ENCODE peak calls at places on chromosomes 12 and 14, in ten cellular contexts. D, M, C, T, Q, F, U, J, G and H are unnamed samples.

GRCh38 chr14:35384386-35385041 is 20.0 kb downstream of the NFKBIA start:
- DNase-seq in F (peak), T (peak), J (no peak), D (peak), M (peak), U (no peak), G (no peak), C (no peak), Q (no peak), H (no peak)

GRCh38 chr12:116294464-116295002 is 17.0 kb upstream of the MED13L start:
- DNase-seq in D (no peak), C (no peak), T (no peak), G (no peak), U (no peak), J (no peak), Q (peak), M (no peak), F (no peak), H (no peak)

GRCh38 chr12:25135531-25136154 is 59.3 kb downstream of the DNAI7 start:
- DNase-seq in Q (no peak), D (no peak), G (no peak), M (peak), U (no peak), T (peak), F (no peak), C (peak), J (no peak), H (no peak)

GRCh38 chr14:96297000-96297399 is 41.0 kb downstream of the BDKRB1 start:
- DNase-seq in C (no peak), T (no peak), J (no peak), Q (peak), D (no peak), G (no peak), M (peak), F (peak), U (no peak), H (no peak)

GRCh38 chr12:109999983-110000505 is 814 bp downstream of the ANKRD13A start:
- DNase-seq in T (no peak), U (no peak), C (no peak), F (peak), M (peak), J (no peak), G (no peak), Q (peak), D (peak), H (no peak)

GRCh38 chr14:94599656-94600004 is 12.6 kb upstream of the SERPINA3 start:
- DNase-seq in F (no peak), C (no peak), D (no peak), G (no peak), T (no peak), M (peak), J (no peak), Q (no peak), U (no peak), H (no peak)

GRCh38 chr12:91326043-91327027 is 143.7 kb upstream of the DCN start:
- DNase-seq in T (peak), Q (peak), J (no peak), U (peak), G (peak), M (peak), F (peak), C (peak), D (peak), H (no peak)

GRCh38 chr12:30824311-30824710 is 69.6 kb upstream of the CAPRIN2 start:
- DNase-seq in G (no peak), C (no peak), F (no peak), Q (no peak), U (no peak), J (no peak), M (no peak), D (no peak), T (no peak), H (no peak)

GRCh38 chr12:65518771-65519170 is 240.3 kb downstream of the MSRB3 start:
- DNase-seq in G (no peak), T (no peak), U (no peak), J (no peak), D (no peak), C (no peak), M (no peak), Q (no peak), F (peak), H (no peak)

GRCh38 chr14:26394114-26394855 is 203.5 kb downstream of the NOVA1 start:
- DNase-seq in M (peak), C (no peak), U (no peak), T (peak), F (peak), D (peak), J (no peak), Q (peak), G (no peak), H (no peak)

GRCh38 chr12:106136263-106136662 is 2.5 kb downstream of the NUAK1 start:
- DNase-seq in U (peak), Q (peak), D (peak), F (peak), J (peak), G (peak), M (peak), T (peak), C (peak), H (no peak)

GRCh38 chr12:3398196-3398789 is 92.7 kb upstream of the PRMT8 start:
- DNase-seq in U (no peak), Q (peak), T (no peak), G (no peak), F (no peak), M (no peak), D (no peak), J (no peak), C (no peak), H (no peak)

GRCh38 chr12:121009744-121010143 is 6.5 kb downstream of the C12orf43 start:
- DNase-seq in D (peak), T (no peak), G (no peak), M (peak), F (peak), Q (peak), U (peak), J (no peak), C (no peak), H (no peak)

GRCh38 chr12:92675092-92675865 is 27.5 kb upstream of the PLEKHG7 start:
- DNase-seq in C (no peak), U (no peak), G (no peak), T (no peak), D (no peak), M (peak), F (no peak), J (no peak), Q (no peak), H (no peak)

GRCh38 chr12:30826276-30826675 is 71.5 kb upstream of the CAPRIN2 start:
- DNase-seq in C (no peak), D (no peak), J (no peak), M (no peak), G (no peak), U (no peak), T (no peak), F (no peak), Q (no peak), H (no peak)

GRCh38 chr12:66516133-66516532 is 162.7 kb downstream of the GRIP1 start:
- DNase-seq in G (no peak), D (no peak), F (peak), Q (no peak), J (no peak), U (no peak), T (peak), C (no peak), M (no peak), H (no peak)

GRCh38 chr14:96938946-96939345 is 141.8 kb downstream of the VRK1 start:
- DNase-seq in U (no peak), G (no peak), M (no peak), C (no peak), Q (no peak), D (no peak), T (no peak), J (no peak), F (no peak), H (no peak)

GRCh38 chr12:5516371-5516770 is 84.5 kb downstream of the NTF3 start:
- DNase-seq in G (no peak), J (no peak), Q (no peak), U (no peak), D (no peak), C (no peak), T (no peak), M (no peak), F (no peak), H (no peak)

GRCh38 chr12:47878918-47879481 is 25.8 kb downstream of the VDR start:
- DNase-seq in J (no peak), U (no peak), T (no peak), C (no peak), G (no peak), D (no peak), M (no peak), Q (no peak), F (no peak), H (no peak)

GRCh38 chr12:84159245-84159644 is 753.4 kb downstream of the SLC6A15 start:
- DNase-seq in G (no peak), M (no peak), T (no peak), D (peak), F (no peak), J (no peak), C (no peak), U (no peak), Q (no peak), H (no peak)

GRCh38 chr14:40312296-40312695 is 880.1 kb upstream of the FBXO33 start:
- DNase-seq in M (peak), T (no peak), J (no peak), C (no peak), D (no peak), U (no peak), F (no peak), G (no peak), Q (peak), H (no peak)

GRCh38 chr14:36619853-36620252 is 37.4 kb upstream of the NKX2-8 start:
- DNase-seq in C (no peak), U (no peak), M (no peak), F (no peak), T (no peak), G (no peak), D (no peak), Q (peak), J (no peak), H (no peak)

GRCh38 chr14:54317396-54317795 is 79.4 kb upstream of the CDKN3 start:
- DNase-seq in G (no peak), U (no peak), T (no peak), C (no peak), F (no peak), J (no peak), Q (no peak), D (no peak), M (no peak), H (no peak)

GRCh38 chr12:87086118-87086891 is 830.1 kb upstream of the MGAT4C start:
- DNase-seq in M (peak), Q (peak), C (no peak), T (peak), G (no peak), U (no peak), J (no peak), D (peak), F (no peak), H (no peak)

GRCh38 chr14:58898655-58899316 is 261.0 kb downstream of the DACT1 start:
- DNase-seq in F (peak), U (no peak), T (peak), G (no peak), J (no peak), M (peak), Q (no peak), C (no peak), D (peak), H (no peak)